ENCODE peak calls at places on chromosomes 11 and 22, in five cellular contexts. A is IMR-90, Q is DND-41, M is fibroblast of lung, K is mesendoderm. C is an unnamed sample.

GRCh38 chr11:117221775-117222517 is 9.9 kb downstream of the PCSK7 start:
- DNase-seq in A (peak; percentile 72), Q (no peak), M (no peak), K (no peak), C (no peak)

GRCh38 chr11:94768602-94769511 is 701 bp downstream of the AMOTL1 start:
- DNase-seq in A (peak; percentile 49), Q (no peak), M (peak; percentile 59), K (no peak), C (peak; percentile 79)

GRCh38 chr11:85180528-85180927 is 446.6 kb downstream of the DLG2 start:
- DNase-seq in A (no peak), Q (no peak), M (no peak), K (no peak), C (no peak)

GRCh38 chr11:70549796-70550195 is 151.5 kb downstream of the CTTN start:
- DNase-seq in A (no peak), Q (no peak), M (no peak), K (no peak), C (no peak)

GRCh38 chr11:95985174-95985808 is 61.4 kb upstream of the MTMR2 start:
- DNase-seq in A (peak; percentile 60), Q (no peak), M (peak; percentile 27), K (no peak), C (no peak)

GRCh38 chr11:57325735-57326048 is 940 bp upstream of the TNKS1BP1 start:
- DNase-seq in A (no peak), Q (no peak), M (no peak), K (no peak), C (peak; percentile 51)

GRCh38 chr22:39748877-39749276 is 144.7 kb downstream of the ENTHD1 start:
- DNase-seq in A (peak; percentile 97), Q (no peak), M (peak; percentile 61), K (no peak), C (no peak)

GRCh38 chr11:94858012-94858705 is 90.0 kb downstream of the AMOTL1 start:
- DNase-seq in A (no peak), Q (no peak), M (no peak), K (no peak), C (no peak)

GRCh38 chr22:44550666-44551491 is 52.8 kb upstream of the RTL6 start:
- DNase-seq in A (peak; percentile 98), Q (no peak), M (peak; percentile 91), K (no peak), C (no peak)

GRCh38 chr22:24117942-24118341 is 63.3 kb upstream of the SUSD2 start:
- DNase-seq in A (no peak), Q (peak; percentile 30), M (no peak), K (peak; percentile 57), C (peak; percentile 45)

GRCh38 chr11:130448039-130448415 is 418 bp upstream of the ADAMTS15 start:
- DNase-seq in A (no peak), Q (no peak), M (no peak), K (no peak), C (no peak)

GRCh38 chr11:100220801-100221200 is 466.3 kb upstream of the ARHGAP42 start:
- DNase-seq in A (no peak), Q (no peak), M (no peak), K (no peak), C (no peak)

GRCh38 chr11:64208086-64208795 is 1.7 kb downstream of the FERMT3 start:
- DNase-seq in A (no peak), Q (no peak), M (no peak), K (no peak), C (peak; percentile 31)

GRCh38 chr22:41217553-41218157 is 12.5 kb downstream of the L3MBTL2 start:
- DNase-seq in A (peak; percentile 92), Q (peak; percentile 81), M (peak; percentile 68), K (peak; percentile 66), C (no peak)

GRCh38 chr11:35990170-35990569 is 46.3 kb downstream of the LDLRAD3 start:
- DNase-seq in A (no peak), Q (no peak), M (peak; percentile 43), K (peak; percentile 50), C (no peak)

GRCh38 chr22:23270212-23270733 is 90.0 kb downstream of the BCR start:
- DNase-seq in A (peak; percentile 7), Q (no peak), M (no peak), K (peak; percentile 59), C (no peak)

GRCh38 chr11:296206-296975 is 2.9 kb downstream of the IFITM5 start:
- DNase-seq in A (no peak), Q (no peak), M (no peak), K (no peak), C (no peak)

GRCh38 chr22:30435674-30436126 is 10.1 kb downstream of the MTFP1 start:
- DNase-seq in A (no peak), Q (peak; percentile 79), M (no peak), K (no peak), C (no peak)

GRCh38 chr11:84289381-84289906 is 1003.3 kb upstream of the CCDC90B start:
- DNase-seq in A (peak; percentile 78), Q (no peak), M (peak; percentile 91), K (peak; percentile 48), C (no peak)

GRCh38 chr11:63961608-63962412 is 12.6 kb upstream of the COX8A start:
- DNase-seq in A (peak; percentile 31), Q (peak; percentile 89), M (no peak), K (peak; percentile 74), C (peak; percentile 83)

GRCh38 chr11:79352304-79352703 is 88.5 kb downstream of the TENM4 start:
- DNase-seq in A (no peak), Q (no peak), M (no peak), K (peak; percentile 37), C (peak; percentile 33)

GRCh38 chr11:43942651-43943356 is 367 bp downstream of the C11orf96 start:
- DNase-seq in A (peak; percentile 33), Q (peak; percentile 46), M (peak; percentile 54), K (no peak), C (peak; percentile 61)

GRCh38 chr11:116578971-116579687 is 193.7 kb downstream of the BUD13 start:
- DNase-seq in A (no peak), Q (no peak), M (no peak), K (peak; percentile 89), C (peak; percentile 73)

GRCh38 chr11:13486926-13487660 is 8.7 kb downstream of the PTH start:
- DNase-seq in A (no peak), Q (peak; percentile 24), M (no peak), K (peak; percentile 95), C (no peak)

GRCh38 chr11:115930276-115930675 is 426.1 kb upstream of the CADM1 start:
- DNase-seq in A (no peak), Q (no peak), M (peak; percentile 25), K (no peak), C (peak; percentile 34)

GRCh38 chr22:17672417-17672991 is 33.9 kb downstream of the BCL2L13 start:
- DNase-seq in A (peak; percentile 37), Q (no peak), M (peak; percentile 81), K (no peak), C (peak; percentile 30)

GRCh38 chr11:29962243-29962642 is 54.6 kb downstream of the KCNA4 start:
- DNase-seq in A (no peak), Q (no peak), M (no peak), K (peak; percentile 75), C (no peak)

GRCh38 chr11:113260541-113260940 is 53.8 kb upstream of the TTC12 start:
- DNase-seq in A (no peak), Q (no peak), M (no peak), K (no peak), C (no peak)

GRCh38 chr22:42974223-42974622 is 40.7 kb downstream of the PACSIN2 start:
- DNase-seq in A (no peak), Q (no peak), M (no peak), K (no peak), C (no peak)

GRCh38 chr11:79498681-79499080 is 57.9 kb upstream of the TENM4 start:
- DNase-seq in A (no peak), Q (no peak), M (peak; percentile 57), K (no peak), C (no peak)

GRCh38 chr22:38165929-38166593 is 15.6 kb downstream of the PLA2G6 start:
- DNase-seq in A (no peak), Q (no peak), M (no peak), K (no peak), C (no peak)

GRCh38 chr11:17446482-17446881 is 30.2 kb downstream of the ABCC8 start:
- DNase-seq in A (no peak), Q (no peak), M (no peak), K (no peak), C (no peak)

GRCh38 chr22:46084376-46084775 is 66.0 kb upstream of the PPARA start:
- DNase-seq in A (no peak), Q (no peak), M (no peak), K (no peak), C (no peak)
- H3K4me3 ChIP-seq in A (no peak overlapping the region), Q (no peak overlapping the region), M (peak overlapping the region; percentile 84), K (no peak overlapping the region), C (peak overlapping the region; percentile 92)

DNA sequence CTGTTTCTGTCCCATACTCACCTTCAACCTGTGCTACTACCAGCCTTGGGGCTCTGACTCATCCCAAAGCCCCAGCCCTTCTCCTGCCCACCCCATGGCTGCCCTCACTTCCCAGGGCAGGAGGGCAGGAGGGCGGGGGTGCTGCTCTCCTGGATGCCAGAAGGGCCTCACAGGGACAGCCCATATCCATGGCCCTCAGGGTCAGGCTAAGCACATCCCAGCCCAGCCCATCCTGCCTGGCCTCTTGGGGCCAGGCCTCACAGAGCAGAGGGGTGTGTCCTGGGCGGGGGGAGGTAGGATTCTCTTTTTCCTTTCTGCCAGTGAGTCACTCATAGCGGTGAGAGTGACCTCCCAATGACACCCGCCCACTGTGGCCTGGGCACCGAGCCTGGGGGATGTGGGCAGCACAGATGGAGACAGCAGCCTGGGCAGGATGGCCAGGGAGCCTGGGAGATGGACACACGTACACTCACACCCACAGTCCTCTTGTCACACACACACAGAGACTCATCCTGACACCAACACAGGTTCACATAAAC is 2.4 kb downstream of the LTBP3 start:
- DNase-seq in A (peak; percentile 88), Q (no peak), M (peak; percentile 90), K (peak; percentile 48), C (peak; percentile 64)
- H3K9ac ChIP-seq in A (no peak overlapping the region), Q (no peak overlapping the region), M (peak overlapping the region; percentile 4), K (no peak overlapping the region), C (peak overlapping the region; percentile 87)

GRCh38 chr11:33059331-33060007 is 20.1 kb downstream of the TCP11L1 start:
- DNase-seq in A (no peak), Q (no peak), M (no peak), K (no peak), C (no peak)
- H3K4me3 ChIP-seq in A (no peak overlapping the region), Q (no peak overlapping the region), M (no peak overlapping the region), K (no peak overlapping the region), C (no peak overlapping the region)

GRCh38 chr11:3028808-3029207 is 28.4 kb downstream of the CARS1 start:
- DNase-seq in A (no peak), Q (no peak), M (no peak), K (no peak), C (no peak)

GRCh38 chr11:3022300-3022967 is 30.3 kb upstream of the NAP1L4 start:
- DNase-seq in A (peak; percentile 73), Q (no peak), M (peak; percentile 35), K (peak; percentile 27), C (no peak)

GRCh38 chr11:3030289-3031070 is 26.7 kb downstream of the CARS1 start:
- DNase-seq in A (no peak), Q (no peak), M (no peak), K (no peak), C (no peak)

GRCh38 chr11:3022982-3023381 is 30.9 kb upstream of the NAP1L4 start:
- DNase-seq in A (peak; percentile 49), Q (no peak), M (peak; percentile 80), K (peak; percentile 64), C (no peak)

DNA sequence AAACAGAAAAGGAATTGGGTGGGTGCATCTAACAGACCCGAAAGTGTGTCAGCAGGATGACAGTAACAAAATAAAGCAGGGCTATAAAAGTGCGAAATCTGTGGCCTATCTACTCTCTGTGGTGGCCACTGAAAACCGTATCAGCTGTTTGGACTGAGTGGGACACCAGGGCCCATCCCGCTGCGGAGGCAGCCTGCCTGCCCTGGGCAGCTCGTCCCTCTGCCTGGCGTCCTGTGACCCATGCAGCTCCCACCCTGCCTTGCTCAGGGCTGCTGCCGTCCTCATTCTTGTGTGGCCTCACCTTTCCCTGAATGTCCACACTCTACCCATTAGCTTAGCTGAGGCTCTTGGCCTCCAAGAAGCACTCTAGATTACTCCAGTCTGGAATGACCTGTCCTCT is 30.4 kb downstream of the CARS1 start:
- DNase-seq in A (no peak), Q (no peak), M (no peak), K (no peak), C (no peak)
- H3K9ac ChIP-seq in A (no peak overlapping the region), Q (no peak overlapping the region), M (no peak overlapping the region), K (no peak overlapping the region), C (no peak overlapping the region)